ENCODE peak calls at places on chromosomes 3 and 15, in ten cellular contexts. F is renal cortical epithelial cell, J is Ammon's horn, Y is HFF-Myc, D is EH, P is NCI-H1092 treated with DMSO at 0.1 percent for 48 hours, M is cerebellum, W is OCI-LY7, B is H9, X is Peyer's patch. O is an unnamed sample.

GRCh38 chr3:48125026-48125704 is 63.1 kb downstream of the CDC25A start:
- DNase-seq in X (no peak), W (no peak), F (peak; percentile 78), M (no peak), Y (no peak), B (peak; percentile 46), P (no peak), J (no peak), D (peak; percentile 51), O (no peak)

GRCh38 chr3:184354740-184355139 is 6.7 kb downstream of the CLCN2 start:
- DNase-seq in Y (no peak), P (no peak), B (peak; percentile 25), W (no peak), D (no peak), M (no peak), J (no peak), X (no peak), F (no peak), O (no peak)

GRCh38 chr3:152362086-152362485 is 93.4 kb downstream of the MBNL1 start:
- DNase-seq in Y (no peak), W (no peak), D (no peak), B (no peak), F (no peak), J (peak; percentile 76), X (no peak), P (no peak), M (no peak), O (no peak)

GRCh38 chr3:195613468-195614069 is 29.8 kb upstream of the APOD start:
- DNase-seq in W (no peak), J (no peak), F (peak; percentile 19), M (no peak), D (peak; percentile 90), X (no peak), Y (no peak), P (no peak), B (no peak), O (peak; percentile 87)

GRCh38 chr15:101611580-101612299 is 40.4 kb downstream of the TM2D3 start:
- DNase-seq in Y (no peak), X (no peak), J (no peak), W (no peak), D (no peak), F (no peak), B (no peak), M (no peak), P (no peak), O (no peak)

GRCh38 chr3:133937756-133938601 is 42.3 kb upstream of the RAB6B start:
- DNase-seq in B (peak; percentile 20), F (no peak), D (peak; percentile 86), M (no peak), Y (peak; percentile 70), J (peak; percentile 57), W (no peak), X (no peak), P (no peak), O (peak; percentile 79)

GRCh38 chr15:31574761-31575160 is 248.1 kb downstream of the KLF13 start:
- DNase-seq in F (no peak), Y (no peak), D (no peak), J (peak; percentile 65), M (no peak), W (no peak), B (no peak), X (no peak), P (no peak), O (no peak)

GRCh38 chr3:112056451-112056929 is 22.0 kb downstream of the TMPRSS7 start:
- DNase-seq in D (peak; percentile 79), M (no peak), J (no peak), P (no peak), W (no peak), B (no peak), Y (peak; percentile 11), F (peak; percentile 21), X (no peak), O (peak; percentile 46)

GRCh38 chr15:27271258-27271657 is 300.3 kb downstream of the GABRG3 start:
- DNase-seq in X (no peak), D (no peak), W (no peak), Y (no peak), F (no peak), M (no peak), P (peak; percentile 58), J (no peak), B (peak; percentile 54), O (no peak)

GRCh38 chr3:124784686-124785382 is 54.6 kb downstream of the UMPS start:
- DNase-seq in J (no peak), M (no peak), W (no peak), X (no peak), D (no peak), P (no peak), B (no peak), F (peak; percentile 64), Y (no peak), O (peak; percentile 89)

GRCh38 chr15:80179025-80179759 is 26.4 kb downstream of the FAH start:
- DNase-seq in D (peak; percentile 93), F (peak; percentile 97), X (no peak), B (no peak), P (no peak), J (no peak), M (no peak), Y (peak; percentile 73), W (no peak), O (peak; percentile 96)

GRCh38 chr15:81278306-81279029 is 45.5 kb downstream of the STARD5 start:
- DNase-seq in W (no peak), J (no peak), B (peak; percentile 3), D (no peak), P (no peak), M (no peak), F (no peak), Y (no peak), X (no peak), O (no peak)

GRCh38 chr3:40201770-40202169 is 107.7 kb upstream of the EIF1B start:
- DNase-seq in W (no peak), J (no peak), Y (no peak), D (no peak), M (no peak), B (no peak), F (no peak), P (peak; percentile 2), X (no peak), O (no peak)

GRCh38 chr3:60304103-60304502 is 947.1 kb downstream of the FHIT start:
- DNase-seq in D (no peak), W (no peak), F (no peak), Y (no peak), J (no peak), M (no peak), P (no peak), X (no peak), B (no peak), O (no peak)

GRCh38 chr15:48719668-48720067 is 74.2 kb upstream of the FBN1 start:
- DNase-seq in J (no peak), Y (no peak), B (no peak), X (no peak), M (no peak), P (no peak), W (no peak), F (no peak), D (no peak), O (no peak)

GRCh38 chr3:158770254-158771017 is 31.4 kb upstream of the MFSD1 start:
- DNase-seq in J (no peak), D (peak; percentile 91), P (no peak), Y (no peak), W (no peak), F (peak; percentile 52), B (no peak), X (no peak), M (no peak), O (peak; percentile 89)

GRCh38 chr3:150216041-150216811 is 191.9 kb upstream of the TSC22D2 start:
- DNase-seq in M (peak; percentile 68), P (peak; percentile 96), F (peak; percentile 25), X (no peak), W (no peak), D (peak; percentile 89), Y (no peak), J (peak; percentile 63), B (no peak), O (peak; percentile 88)

GRCh38 chr3:17077614-17078013 is 192.9 kb downstream of the PLCL2 start:
- DNase-seq in P (no peak), M (no peak), J (no peak), Y (no peak), B (no peak), W (no peak), F (no peak), D (no peak), X (no peak), O (peak; percentile 14)

GRCh38 chr3:12301031-12301430 is 12.2 kb downstream of the PPARG start:
- DNase-seq in M (no peak), D (no peak), P (no peak), Y (no peak), W (no peak), J (no peak), X (no peak), F (peak; percentile 43), B (no peak), O (no peak)

GRCh38 chr3:30428251-30428650 is 178.2 kb upstream of the TGFBR2 start:
- DNase-seq in D (peak; percentile 92), M (no peak), Y (no peak), B (no peak), P (no peak), X (no peak), J (no peak), F (peak; percentile 93), W (no peak), O (peak; percentile 77)

GRCh38 chr3:174247671-174248070 is 611.5 kb upstream of the NAALADL2 start:
- DNase-seq in B (no peak), D (no peak), W (no peak), X (no peak), M (peak; percentile 14), F (no peak), P (no peak), Y (no peak), J (no peak), O (no peak)

GRCh38 chr15:50552238-50552637 is 5.8 kb upstream of the USP50 start:
- DNase-seq in F (no peak), D (no peak), M (no peak), X (no peak), B (no peak), P (no peak), J (no peak), W (no peak), Y (no peak), O (no peak)

GRCh38 chr3:179801263-179801662 is 148.4 kb downstream of the USP13 start:
- DNase-seq in D (peak; percentile 82), F (peak; percentile 97), W (no peak), B (no peak), Y (no peak), P (no peak), X (no peak), M (no peak), J (no peak), O (peak; percentile 33)

GRCh38 chr15:33242165-33242564 is 47.7 kb upstream of the FMN1 start:
- DNase-seq in W (no peak), M (no peak), X (no peak), B (peak; percentile 42), D (peak; percentile 69), P (no peak), F (peak; percentile 100), J (no peak), Y (no peak), O (peak; percentile 79)

GRCh38 chr3:148903941-148904340 is 38.8 kb downstream of the CPA3 start:
- DNase-seq in X (no peak), J (no peak), M (no peak), P (no peak), B (no peak), Y (no peak), F (no peak), W (no peak), D (peak; percentile 76), O (no peak)

GRCh38 chr3:46849686-46850467 is 13.4 kb downstream of the MYL3 start:
- DNase-seq in J (no peak), D (no peak), Y (no peak), B (peak; percentile 20), P (no peak), F (no peak), W (no peak), X (peak; percentile 10), M (no peak), O (no peak)

GRCh38 chr3:121834079-121834730 is 655 bp downstream of the IQCB1 start:
- DNase-seq in B (no peak), X (no peak), J (peak; percentile 10), Y (no peak), F (peak; percentile 35), D (peak; percentile 13), W (peak; percentile 37), M (peak; percentile 12), P (peak; percentile 49), O (peak; percentile 13)

GRCh38 chr3:64974401-64974800 is 286.6 kb upstream of the ADAMTS9 start:
- DNase-seq in J (no peak), Y (no peak), W (no peak), X (no peak), M (no peak), P (no peak), F (peak; percentile 52), B (no peak), D (no peak), O (no peak)

O was measured in RPMI7951.